ENCODE peak calls at places on chromosomes 6 and 20, in seven cellular contexts. Y, U, B, S, O, N and H are unnamed samples.

GRCh38 chr20:57662313-57663240 is 42.4 kb upstream of the ZBP1 start:
- DNase-seq in S (no peak), U (no peak), B (no peak), O (no peak), N (no peak), Y (no peak), H (no peak)

GRCh38 chr6:155056756-155057155 is 61.6 kb downstream of the TIAM2 start:
- DNase-seq in S (no peak), Y (no peak), B (no peak), O (no peak), N (no peak), U (no peak), H (no peak)

GRCh38 chr6:7156666-7157278 is 49.0 kb downstream of the RREB1 start:
- DNase-seq in B (no peak), Y (no peak), O (peak; percentile 75), U (no peak), S (no peak), N (no peak), H (no peak)

GRCh38 chr6:123520208-123520607 is 116.5 kb downstream of the TRDN start:
- DNase-seq in Y (no peak), U (no peak), B (no peak), N (no peak), O (no peak), S (no peak), H (no peak)

GRCh38 chr6:27295301-27296079 is 16.6 kb downstream of the POM121L2 start:
- DNase-seq in N (no peak), U (peak; percentile 78), S (no peak), Y (peak; percentile 90), O (peak; percentile 85), B (peak; percentile 79), H (no peak)

GRCh38 chr6:21259660-21260059 is 333.9 kb upstream of the SOX4 start:
- DNase-seq in O (no peak), B (no peak), Y (no peak), S (no peak), N (no peak), U (no peak), H (no peak)

GRCh38 chr6:3808759-3809514 is 40.2 kb upstream of the FAM50B start:
- DNase-seq in B (peak; percentile 50), U (no peak), Y (peak; percentile 66), S (no peak), N (no peak), O (peak; percentile 90), H (peak; percentile 77)

GRCh38 chr6:35058041-35058675 is 83.0 kb downstream of the TCP11 start:
- DNase-seq in U (no peak), Y (no peak), S (no peak), B (no peak), O (no peak), N (no peak), H (no peak)

GRCh38 chr6:104887350-104887749 is 27.6 kb upstream of the HACE1 start:
- DNase-seq in Y (no peak), N (no peak), B (peak; percentile 52), O (peak; percentile 47), U (peak; percentile 27), S (no peak), H (peak; percentile 7)

GRCh38 chr20:51678041-51678697 is 90.0 kb downstream of the ATP9A start:
- DNase-seq in S (no peak), B (no peak), N (no peak), U (no peak), Y (no peak), O (no peak), H (no peak)

GRCh38 chr20:16560216-16560615 is 13.0 kb downstream of the KIF16B start:
- DNase-seq in N (no peak), B (no peak), O (no peak), S (no peak), U (no peak), Y (no peak), H (no peak)

GRCh38 chr6:19906161-19906560 is 69.0 kb downstream of the ID4 start:
- DNase-seq in Y (no peak), U (no peak), O (no peak), N (no peak), S (no peak), B (no peak), H (no peak)

GRCh38 chr6:43334466-43335095 is 26.0 kb upstream of the CRIP3 start:
- DNase-seq in Y (peak; percentile 68), U (peak; percentile 56), B (peak; percentile 66), S (no peak), O (peak; percentile 69), N (peak; percentile 21), H (peak; percentile 62)

GRCh38 chr20:44115762-44116644 is 71.0 kb downstream of the JPH2 start:
- DNase-seq in Y (no peak), U (no peak), N (no peak), O (no peak), B (no peak), S (no peak), H (no peak)

GRCh38 chr6:74347161-74347560 is 651.2 kb downstream of the CD109 start:
- DNase-seq in N (no peak), Y (no peak), B (no peak), U (no peak), O (no peak), S (no peak), H (no peak)

GRCh38 chr20:38073307-38074010 is 39.9 kb downstream of the RPRD1B start:
- DNase-seq in B (peak; percentile 76), S (no peak), U (peak; percentile 62), Y (peak; percentile 24), N (no peak), O (peak; percentile 98), H (peak; percentile 22)

GRCh38 chr6:129490551-129491245 is 219.3 kb downstream of the ARHGAP18 start:
- DNase-seq in N (no peak), B (peak; percentile 43), O (peak; percentile 98), U (peak; percentile 70), Y (peak; percentile 94), S (peak; percentile 68), H (peak; percentile 78)

GRCh38 chr20:57263767-57264150 is 2.7 kb downstream of the BMP7 start:
- DNase-seq in O (no peak), Y (no peak), S (no peak), N (no peak), U (no peak), B (no peak), H (no peak)

GRCh38 chr20:25341716-25342680 is 48.6 kb downstream of the ABHD12 start:
- DNase-seq in Y (no peak), O (peak; percentile 21), S (no peak), B (no peak), U (no peak), N (no peak), H (no peak)

GRCh38 chr20:64246616-64247311 is 8.8 kb upstream of the PCMTD2 start:
- DNase-seq in U (no peak), Y (no peak), B (no peak), S (no peak), O (no peak), N (no peak), H (no peak)

GRCh38 chr20:40797425-40797824 is 108.4 kb upstream of the MAFB start:
- DNase-seq in B (peak; percentile 41), S (no peak), Y (peak; percentile 23), U (peak; percentile 29), O (peak; percentile 17), N (no peak), H (peak; percentile 11)

GRCh38 chr6:11166948-11167347 is 55.4 kb upstream of the ERVFRD-1 start:
- DNase-seq in O (no peak), U (no peak), N (no peak), S (no peak), Y (no peak), B (no peak), H (no peak)

GRCh38 chr20:62104791-62105345 is 17.4 kb upstream of the LSM14B start:
- DNase-seq in Y (no peak), B (no peak), S (no peak), N (no peak), O (peak; percentile 46), U (no peak), H (no peak)

GRCh38 chr6:138592698-138593097 is 93.4 kb upstream of the NHSL1 start:
- DNase-seq in Y (no peak), N (no peak), U (no peak), O (no peak), S (peak; percentile 55), B (no peak), H (no peak)
- H3K27ac ChIP-seq in Y (peak overlapping the region; percentile 53), N (no peak overlapping the region), U (no peak overlapping the region), O (peak overlapping the region; percentile 79), S (peak overlapping the region; percentile 93), B (peak overlapping the region; percentile 78), H (peak overlapping the region; percentile 86)

DNA sequence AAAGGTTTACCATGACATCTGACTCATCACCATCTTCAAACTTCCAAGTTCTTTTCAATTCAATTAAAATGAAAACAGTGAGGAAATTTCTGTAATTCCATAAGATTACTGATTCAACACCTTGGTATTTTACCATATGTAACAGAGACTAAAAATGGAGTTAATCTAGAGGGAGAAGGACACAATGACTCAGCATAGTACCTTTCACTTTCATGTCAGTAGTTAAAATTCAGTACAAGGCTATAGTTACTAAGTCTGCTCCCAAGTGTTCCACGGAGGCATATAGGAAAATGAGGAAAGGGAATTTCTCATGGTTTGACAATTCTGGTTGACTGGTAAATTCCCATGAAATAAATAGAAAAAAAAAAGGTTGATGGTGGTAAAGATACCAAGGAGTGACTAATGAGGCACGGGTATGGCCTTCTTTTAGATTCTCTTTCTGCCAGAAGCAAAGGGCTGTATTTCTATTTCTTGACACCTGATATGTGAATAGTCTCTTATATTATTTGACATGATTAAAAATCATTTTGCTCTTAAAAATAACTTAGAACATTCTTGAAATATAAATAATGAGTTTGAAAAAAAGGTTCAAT is 526.7 kb upstream of the ADGRB3 start:
- DNase-seq in O (peak; percentile 3), S (no peak), Y (no peak), B (no peak), N (no peak), U (peak; percentile 24), H (no peak)
- H3K4me2 ChIP-seq in O (no peak overlapping the region), S (no peak overlapping the region), Y (no peak overlapping the region), B (no peak overlapping the region), N (no peak overlapping the region), U (no peak overlapping the region), H (no peak overlapping the region)

GRCh38 chr6:151254451-151255081 is 14.8 kb downstream of the AKAP12 start:
- DNase-seq in B (no peak), N (no peak), U (no peak), Y (no peak), O (peak; percentile 33), S (no peak), H (peak; percentile 11)
- TF ChIP-seq CEBPB in B (no peak), N (no peak), U (no peak), Y (no peak), O (no peak), S (no peak), H (no peak)

DNA sequence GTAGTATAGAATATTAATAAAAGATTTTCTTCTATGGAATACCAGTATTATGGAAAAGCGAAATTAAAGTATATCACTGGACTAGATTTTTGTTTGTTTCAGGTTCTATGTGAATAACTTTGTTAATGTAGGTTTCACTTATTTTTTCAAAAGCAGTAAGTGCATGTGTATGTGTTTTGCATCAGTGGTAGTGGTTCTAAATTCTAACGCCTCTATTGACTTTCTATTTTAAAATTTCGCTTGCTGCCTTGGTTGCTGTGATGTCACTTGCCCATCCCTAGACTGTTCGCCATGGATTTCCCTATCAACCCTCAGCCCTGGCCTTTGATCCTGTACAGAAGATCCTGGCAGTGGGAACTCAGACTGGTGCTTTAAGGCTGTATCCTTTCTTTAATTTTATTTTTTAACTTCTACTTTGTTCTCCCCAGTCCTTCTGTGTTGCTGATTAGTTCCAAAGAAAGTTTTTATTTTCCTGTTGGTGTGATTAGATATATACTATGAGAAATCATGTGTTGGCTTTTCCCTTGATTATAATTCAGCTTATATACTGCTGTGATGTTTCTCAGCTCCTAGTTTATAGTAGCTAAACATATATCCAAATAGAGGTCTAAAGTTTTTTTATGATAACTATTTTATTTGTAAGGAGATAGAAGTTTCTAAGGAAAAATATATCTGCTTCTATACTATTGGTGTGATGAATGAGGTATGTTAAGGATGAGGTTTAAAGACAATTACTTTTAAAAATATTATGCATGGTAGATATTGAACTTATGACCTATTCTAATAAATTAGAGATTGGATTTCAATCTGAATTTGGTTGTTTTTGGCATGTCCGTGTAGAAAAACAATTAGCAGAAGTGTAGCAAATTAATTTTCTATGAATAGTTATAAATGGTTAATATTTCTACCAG is 1.7 kb downstream of the STXBP5 start:
- DNase-seq in S (no peak), U (peak; percentile 64), O (peak; percentile 5), Y (no peak), N (no peak), B (peak; percentile 32), H (no peak)
- H3K27ac ChIP-seq in S (no peak overlapping the region), U (peak overlapping the region; percentile 88), O (peak overlapping the region; percentile 77), Y (no peak overlapping the region), N (no peak overlapping the region), B (no peak overlapping the region), H (peak overlapping the region; percentile 95)